ENCODE peak calls at places on chromosome 20, in four cellular contexts. C is NB4, J is uterus, O is heart left ventricle. G is an unnamed sample.

GRCh38 chr20:23534801-23535593 is 33.3 kb downstream of the CST9L start:
- DNase-seq in C (no peak), O (no peak), J (no peak), G (no peak)

GRCh38 chr20:34175072-34175471 is 63.0 kb upstream of the EIF2S2 start:
- DNase-seq in C (no peak), J (no peak), O (no peak), G (no peak)

GRCh38 chr20:39195495-39196129 is 233.5 kb downstream of the DHX35 start:
- DNase-seq in O (no peak), J (no peak), C (peak), G (no peak)

GRCh38 chr20:35303382-35303734 is 11.1 kb upstream of the FAM83C start:
- DNase-seq in C (no peak), O (no peak), J (no peak), G (no peak)

GRCh38 chr20:53547664-53548239 is 45.9 kb downstream of the ZNF217 start:
- DNase-seq in J (peak), C (peak), O (peak), G (peak)

GRCh38 chr20:62558779-62559178 is 83.0 kb upstream of the GATA5 start:
- DNase-seq in C (no peak), O (peak), J (no peak), G (no peak)

GRCh38 chr20:39903806-39904205 is 785.2 kb downstream of the MAFB start:
- DNase-seq in O (no peak), C (no peak), J (no peak), G (no peak)

GRCh38 chr20:15976047-15976731 is 597.1 kb downstream of the KIF16B start:
- DNase-seq in C (no peak), O (no peak), J (no peak), G (no peak)

GRCh38 chr20:55880361-55880760 is 125.0 kb downstream of the CBLN4 start:
- DNase-seq in J (no peak), C (no peak), O (no peak), G (no peak)

GRCh38 chr20:13213335-13213734 is 7.7 kb upstream of the ISM1 start:
- DNase-seq in C (no peak), J (no peak), O (no peak), G (no peak)

GRCh38 chr20:34246126-34246626 is 5.0 kb downstream of the ASIP start:
- DNase-seq in C (no peak), O (no peak), J (no peak), G (no peak)

GRCh38 chr20:33673411-33674293 is 576 bp downstream of the NECAB3 start:
- DNase-seq in C (peak), O (no peak), J (peak), G (no peak)

GRCh38 chr20:60115452-60115851 is 157.2 kb downstream of the CDH26 start:
- DNase-seq in O (no peak), C (no peak), J (no peak), G (no peak)

GRCh38 chr20:40717343-40717865 is 28.4 kb upstream of the MAFB start:
- DNase-seq in C (no peak), O (no peak), J (no peak), G (no peak)

GRCh38 chr20:47578543-47578942 is 76.9 kb downstream of the NCOA3 start:
- DNase-seq in O (no peak), J (no peak), C (no peak), G (no peak)

GRCh38 chr20:17227199-17227535 is 327 bp downstream of the PCSK2 start:
- DNase-seq in C (no peak), J (no peak), O (no peak), G (peak)

GRCh38 chr20:24651171-24651972 is 181.9 kb downstream of the SYNDIG1 start:
- DNase-seq in O (no peak), C (peak), J (no peak), G (no peak)

GRCh38 chr20:1815502-1816085 is 79.6 kb upstream of the SIRPA start:
- DNase-seq in J (no peak), C (no peak), O (no peak), G (no peak)

GRCh38 chr20:35134472-35134871 is 12.7 kb downstream of the EDEM2 start:
- DNase-seq in O (peak), J (no peak), C (no peak), G (peak)

GRCh38 chr20:35909796-35910195 is 44.5 kb downstream of the SCAND1 start:
- DNase-seq in C (no peak), J (no peak), O (no peak), G (no peak)

GRCh38 chr20:38997622-38998021 is 35.5 kb downstream of the DHX35 start:
- DNase-seq in C (peak), O (no peak), J (no peak), G (no peak)

GRCh38 chr20:11920083-11920482 is 2.4 kb downstream of the BTBD3 start:
- DNase-seq in J (no peak), C (no peak), O (no peak), G (no peak)

GRCh38 chr20:14360386-14360785 is 23.0 kb upstream of the FLRT3 start:
- DNase-seq in O (no peak), C (no peak), J (no peak), G (no peak)

GRCh38 chr20:21235713-21236445 is 67.3 kb upstream of the XRN2 start:
- DNase-seq in J (peak), O (peak), C (peak), G (peak)

GRCh38 chr20:24469116-24470030 is at the start of gene SYNDIG1:
- DNase-seq in J (peak), O (peak), C (no peak), G (peak)

GRCh38 chr20:56628873-56629463 is at the start of gene TFAP2C:
- DNase-seq in J (peak), O (peak), C (peak), G (peak)

GRCh38 chr20:53934421-53935352 is 135.7 kb downstream of the BCAS1 start:
- DNase-seq in J (no peak), O (peak), C (peak), G (no peak)

GRCh38 chr20:62191781-62192559 is 9.1 kb downstream of the MTG2 start:
- DNase-seq in C (no peak), J (no peak), O (no peak), G (no peak)

GRCh38 chr20:46563170-46563847 is 12.9 kb upstream of the OCSTAMP start:
- DNase-seq in J (no peak), O (no peak), C (no peak), G (peak)
- H3K4me3 ChIP-seq in J (no peak), O (peak), C (no peak), G (peak)

DNA sequence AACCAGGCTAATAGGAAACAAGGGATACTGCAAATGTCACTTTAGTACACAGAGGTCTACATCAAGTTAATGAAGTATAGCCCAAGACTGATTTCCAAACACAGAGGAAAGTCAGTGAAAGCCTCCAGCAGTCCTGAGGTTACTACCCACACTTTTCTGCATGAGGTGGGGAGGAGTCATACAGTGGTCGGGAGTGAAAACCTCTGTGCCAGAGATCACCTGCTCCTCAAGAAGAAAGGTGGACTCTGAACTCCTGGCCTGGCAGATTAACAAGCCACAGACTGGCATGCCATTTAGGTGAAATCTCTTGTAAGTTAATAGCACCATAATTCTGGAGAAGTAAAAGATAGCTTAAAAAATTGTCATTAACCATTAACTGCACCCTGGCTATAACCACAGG is 125.1 kb upstream of the LAMP5 start:
- DNase-seq in J (no peak), O (no peak), C (no peak), G (no peak)
- TF ChIP-seq CTCF in J (no peak), O (no peak), C (no peak), G (no peak)

GRCh38 chr20:3175270-3175669 is 1.9 kb upstream of the LZTS3 start:
- DNase-seq in O (no peak), J (no peak), C (no peak), G (no peak)

GRCh38 chr20:3172126-3172932 is 1.0 kb downstream of the LZTS3 start:
- DNase-seq in C (no peak), O (no peak), J (no peak), G (no peak)

GRCh38 chr20:3174442-3175263 is 1.3 kb upstream of the LZTS3 start:
- DNase-seq in C (peak), J (no peak), O (no peak), G (peak)

GRCh38 chr20:3172933-3173581 is at the start of gene LZTS3:
- DNase-seq in C (peak), O (peak), J (peak), G (peak)

GRCh38 chr20:3173582-3174441 is 463 bp upstream of the LZTS3 start:
- DNase-seq in C (peak), J (peak), O (peak), G (peak)
- TF ChIP-seq POLR2A in C (no peak), J (no peak), O (no peak), G (no peak)

GRCh38 chr20:57680934-57681914 is 28.6 kb downstream of the PMEPA1 start:
- DNase-seq in J (no peak), O (no peak), C (no peak), G (no peak)
- H3K4me3 ChIP-seq in J (no peak), O (no peak), C (no peak), G (no peak)

GRCh38 chr20:46520976-46521579 is 7.7 kb upstream of the ZNF334 start:
- DNase-seq in C (peak), J (no peak), O (peak), G (peak)
- TF ChIP-seq CTCF in C (peak), J (no peak), O (peak), G (peak)

DNA sequence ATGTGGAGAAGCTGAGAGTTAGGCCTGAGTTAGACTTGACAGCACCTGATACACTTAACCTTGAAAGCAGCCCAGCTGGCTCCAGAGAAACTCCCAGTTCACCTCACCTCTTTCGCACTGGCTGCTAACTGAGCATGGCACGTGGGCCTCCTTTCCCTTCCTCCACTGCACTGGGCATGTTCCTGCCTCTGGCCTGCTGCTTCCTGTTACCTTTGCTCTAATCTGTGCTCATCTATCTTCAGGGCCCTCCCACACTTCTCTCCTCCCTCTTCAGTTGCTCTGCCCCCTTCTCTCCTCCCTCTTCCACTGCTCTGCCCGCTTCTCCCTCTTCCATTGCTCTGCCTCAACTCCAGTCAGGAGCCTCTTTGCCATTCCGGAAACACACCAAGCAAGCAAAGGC is 13.7 kb upstream of the UBE2V1 start:
- DNase-seq in C (no peak), O (no peak), J (no peak), G (no peak)
- TF ChIP-seq POLR2A in C (no peak), O (no peak), J (no peak), G (no peak)

DNA sequence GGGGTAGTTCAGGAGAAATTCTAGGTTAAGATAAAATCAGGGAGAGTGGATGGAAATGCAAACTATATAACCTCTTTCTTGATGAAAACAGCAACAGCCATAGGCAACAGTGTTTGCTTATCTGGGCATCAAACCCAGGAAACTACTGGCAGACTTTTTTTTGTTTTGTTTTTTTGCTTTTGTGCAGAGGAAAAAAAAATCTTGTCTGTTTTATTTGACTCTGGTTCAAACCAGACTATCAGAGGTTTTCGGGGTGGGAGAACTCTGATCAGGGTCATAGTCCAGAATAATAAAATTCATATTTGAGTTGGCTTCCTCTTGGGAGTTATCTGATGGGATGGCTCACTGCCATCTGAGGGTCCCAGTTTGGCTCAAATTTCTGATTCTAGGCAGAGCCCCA is 88.8 kb upstream of the ZNFX1 start:
- DNase-seq in O (no peak), J (no peak), C (no peak), G (no peak)
- H3K4me3 ChIP-seq in O (no peak), J (no peak), C (no peak), G (no peak)

GRCh38 chr20:41889871-41890224 is 271.7 kb upstream of the CHD6 start:
- DNase-seq in O (no peak), C (no peak), J (no peak), G (no peak)

GRCh38 chr20:41889125-41889870 is 271.1 kb upstream of the CHD6 start:
- DNase-seq in C (peak), O (no peak), J (no peak), G (peak)

GRCh38 chr20:41894255-41894963 is 276.2 kb upstream of the CHD6 start:
- DNase-seq in O (no peak), J (no peak), C (no peak), G (no peak)

GRCh38 chr20:41895216-41895615 is 277.0 kb upstream of the CHD6 start:
- DNase-seq in J (no peak), O (no peak), C (no peak), G (no peak)

DNA sequence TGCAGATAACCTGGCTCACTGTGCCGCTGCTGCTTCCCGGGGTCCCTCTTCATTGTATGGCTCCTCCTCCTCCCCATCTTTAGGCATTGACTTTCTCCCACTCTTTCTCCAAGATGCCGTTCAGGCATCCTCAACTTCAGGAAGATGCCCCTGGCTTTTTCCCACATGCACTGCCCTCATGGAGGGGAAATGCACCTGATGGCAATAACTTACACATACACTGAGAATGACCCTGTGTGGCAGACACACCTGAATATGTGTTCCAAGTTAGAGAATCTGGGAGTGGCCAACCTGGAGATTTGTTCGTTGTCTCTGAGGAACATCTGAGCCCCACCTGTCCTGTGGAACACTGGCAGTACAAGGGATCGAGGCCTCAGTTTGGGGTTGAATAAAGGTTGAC is 273.9 kb upstream of the CHD6 start:
- DNase-seq in C (no peak), O (no peak), J (no peak), G (no peak)
- TF ChIP-seq CTCF in C (no peak), O (no peak), J (no peak), G (no peak)

GRCh38 chr20:45067558-45067957 is 33.4 kb downstream of the KCNS1 start:
- DNase-seq in J (no peak), O (no peak), C (no peak), G (no peak)
- TF ChIP-seq POLR2A in J (no peak), O (no peak), C (no peak), G (no peak)